ENCODE peak calls at places on chromosomes 4 and X, in ten cellular contexts. U is tibial nerve; H is GM23338; E is PC-9; O is suprapubic skin; W is A549; D is CD8-positive, alpha-beta T cell; L is sigmoid colon; V is cardiac muscle cell; J is stomach. Y is an unnamed sample. For H3K4me1, the result is how much of the 10 kb centered on the place peaks cover.

GRCh38 chr4:42519803-42520417 is 122.6 kb downstream of the SHISA3 start:
- DNase-seq in U (peak), H (peak), E (peak), O (no peak), W (peak), D (peak), L (no peak), V (peak), J (peak), Y (no peak)

GRCh38 chr4:10045481-10045880 is 24.2 kb upstream of the SLC2A9 start:
- DNase-seq in U (no peak), H (no peak), E (no peak), O (no peak), W (peak), D (no peak), L (no peak), V (peak), J (no peak), Y (no peak)

GRCh38 chrX:65706041-65706828 is 38.8 kb downstream of the MSN start:
- DNase-seq in U (no peak), H (no peak), E (peak), O (no peak), W (peak), D (peak), L (no peak), V (peak), J (no peak), Y (peak)

GRCh38 chr4:742742-743311 is 37.2 kb downstream of the PCGF3 start:
- DNase-seq in U (peak), H (peak), E (peak), O (no peak), W (peak), D (peak), L (peak), V (peak), J (peak), Y (peak)

GRCh38 chrX:115952417-115953092 is 218.0 kb upstream of the AGTR2 start:
- DNase-seq in U (no peak), H (peak), E (no peak), O (no peak), W (no peak), D (no peak), L (no peak), V (no peak), J (no peak), Y (no peak)

GRCh38 chrX:25049347-25049746 is 33.6 kb upstream of the ARX start:
- DNase-seq in U (no peak), H (no peak), E (no peak), O (no peak), W (no peak), D (no peak), L (no peak), V (peak), J (no peak), Y (no peak)

GRCh38 chrX:135549519-135549918 is 29.1 kb downstream of the INTS6L start:
- DNase-seq in U (no peak), H (no peak), E (no peak), O (no peak), W (no peak), D (no peak), L (no peak), V (no peak), J (no peak), Y (no peak)

GRCh38 chr4:137664416-137664815 is 132.1 kb upstream of the PCDH18 start:
- DNase-seq in U (no peak), H (no peak), E (no peak), O (no peak), W (no peak), D (no peak), L (no peak), V (peak), J (no peak), Y (no peak)

GRCh38 chr4:6751611-6752485 is 30.7 kb upstream of the KIAA0232 start:
- DNase-seq in U (no peak), H (no peak), E (no peak), O (no peak), W (no peak), D (no peak), L (no peak), V (no peak), J (no peak), Y (no peak)

GRCh38 chrX:154308108-154308946 is 12.7 kb downstream of the TKTL1 start:
- DNase-seq in U (peak), H (peak), E (peak), O (peak), W (peak), D (peak), L (peak), V (peak), J (peak), Y (no peak)

GRCh38 chrX:22577181-22577580 is 304.5 kb downstream of the CBLL2 start:
- DNase-seq in U (no peak), H (no peak), E (no peak), O (no peak), W (no peak), D (no peak), L (no peak), V (no peak), J (no peak), Y (no peak)

GRCh38 chr4:3745886-3746656 is 20.1 kb upstream of the ADRA2C start:
- DNase-seq in U (no peak), H (no peak), E (no peak), O (no peak), W (peak), D (no peak), L (no peak), V (no peak), J (no peak), Y (no peak)

GRCh38 chr4:100289980-100290379 is 99.7 kb upstream of the DDIT4L start:
- DNase-seq in U (no peak), H (no peak), E (no peak), O (no peak), W (no peak), D (no peak), L (no peak), V (peak), J (no peak), Y (no peak)

GRCh38 chr4:71266090-71266794 is 72.6 kb upstream of the SLC4A4 start:
- DNase-seq in U (no peak), H (no peak), E (no peak), O (no peak), W (no peak), D (no peak), L (no peak), V (peak), J (no peak), Y (no peak)

GRCh38 chr4:117771647-117772337 is 262.5 kb upstream of the NDST3 start:
- DNase-seq in U (no peak), H (peak), E (no peak), O (no peak), W (no peak), D (no peak), L (no peak), V (no peak), J (no peak), Y (no peak)

GRCh38 chr4:1193206-1194027 is 21.0 kb upstream of the SPON2 start:
- DNase-seq in U (no peak), H (no peak), E (no peak), O (peak), W (no peak), D (no peak), L (peak), V (peak), J (peak), Y (peak)

GRCh38 chr4:157246959-157247358 is 26.4 kb downstream of the GRIA2 start:
- DNase-seq in U (no peak), H (no peak), E (no peak), O (no peak), W (no peak), D (no peak), L (no peak), V (no peak), J (no peak), Y (no peak)

GRCh38 chr4:128658214-128658621 is 151.3 kb upstream of the JADE1 start:
- DNase-seq in U (no peak), H (no peak), E (no peak), O (no peak), W (no peak), D (no peak), L (no peak), V (peak), J (no peak), Y (no peak)

GRCh38 chrX:37871626-37872302 is 24.4 kb upstream of the DYNLT3 start:
- DNase-seq in U (no peak), H (peak), E (no peak), O (no peak), W (peak), D (no peak), L (no peak), V (peak), J (peak), Y (peak)

GRCh38 chr4:169418846-169419245 is 148.1 kb upstream of the SH3RF1 start:
- DNase-seq in U (no peak), H (no peak), E (no peak), O (no peak), W (no peak), D (no peak), L (no peak), V (no peak), J (no peak), Y (no peak)

GRCh38 chr4:122577189-122577553 is 43.7 kb downstream of the IL21 start:
- DNase-seq in U (no peak), H (no peak), E (no peak), O (no peak), W (no peak), D (no peak), L (no peak), V (no peak), J (no peak), Y (no peak)

GRCh38 chr4:26144526-26145167 is 176.2 kb upstream of the RBPJ start:
- DNase-seq in U (no peak), H (no peak), E (no peak), O (no peak), W (no peak), D (no peak), L (no peak), V (no peak), J (no peak), Y (no peak)

GRCh38 chr4:122117743-122118142 is 34.4 kb upstream of the BLTP1 start:
- DNase-seq in U (no peak), H (no peak), E (no peak), O (no peak), W (no peak), D (peak), L (no peak), V (peak), J (no peak), Y (no peak)

GRCh38 chr4:179145746-179146530 is 1703.7 kb upstream of the AGA start:
- DNase-seq in U (no peak), H (no peak), E (no peak), O (no peak), W (no peak), D (no peak), L (no peak), V (no peak), J (no peak), Y (no peak)

GRCh38 chr4:55326629-55327028 is 19.4 kb upstream of the SRD5A3 start:
- DNase-seq in U (no peak), H (no peak), E (no peak), O (no peak), W (no peak), D (no peak), L (no peak), V (no peak), J (no peak), Y (no peak)

GRCh38 chr4:102623622-102624021 is 122.5 kb downstream of the NFKB1 start:
- DNase-seq in U (no peak), H (peak), E (no peak), O (no peak), W (peak), D (no peak), L (no peak), V (peak), J (no peak), Y (no peak)

DNA sequence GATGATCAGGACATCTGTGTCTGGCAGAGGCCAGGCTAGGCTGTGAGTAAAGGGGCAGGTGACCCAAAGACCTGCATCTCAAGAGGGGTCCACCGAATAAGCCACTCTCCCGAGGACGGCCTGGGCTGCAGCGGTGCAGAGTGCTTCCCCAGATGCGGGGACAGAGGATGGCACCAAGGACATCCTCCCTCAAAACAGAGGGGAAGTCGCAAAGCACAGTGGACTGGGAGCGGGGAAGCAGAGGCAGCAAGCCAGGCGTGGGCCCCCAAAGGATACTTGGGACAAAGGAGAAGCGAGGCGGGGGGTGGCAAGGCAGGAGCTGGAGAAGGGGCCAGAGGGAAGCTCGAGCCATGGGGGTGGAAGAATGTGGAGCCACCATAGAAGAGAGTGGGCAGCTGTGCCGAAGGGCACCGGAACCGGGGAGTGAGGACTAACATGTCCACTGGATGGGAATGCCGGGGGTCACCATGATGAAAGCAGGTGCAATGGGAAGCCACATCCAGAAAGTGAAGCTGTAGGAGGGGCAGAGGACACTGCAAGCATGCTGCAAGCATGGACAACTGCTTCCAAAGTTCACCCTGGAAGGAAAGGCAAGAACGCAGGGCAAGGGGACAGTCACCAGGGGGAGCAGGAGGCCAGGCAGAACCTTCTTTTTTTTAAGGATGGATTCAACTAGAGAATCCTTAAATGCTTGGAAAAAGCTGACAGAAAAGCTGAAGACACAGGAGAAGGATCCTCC is 169.6 kb downstream of the AFAP1 start:
- DNase-seq in U (no peak), H (peak), E (no peak), O (no peak), W (peak), D (no peak), L (peak), V (peak), J (no peak), Y (peak)
- TF ChIP-seq CTCF in U (no peak), H (peak), E (peak), O (peak), W (peak), D (no peak), L (peak), V (peak), J (no peak), Y (peak)

GRCh38 chr4:73223258-73223651 is 35.3 kb downstream of the ANKRD17 start:
- DNase-seq in U (no peak), H (no peak), E (no peak), O (no peak), W (no peak), D (no peak), L (no peak), V (no peak), J (no peak), Y (no peak)

GRCh38 chr4:73220815-73221214 is 37.8 kb downstream of the ANKRD17 start:
- DNase-seq in U (no peak), H (no peak), E (no peak), O (no peak), W (no peak), D (no peak), L (no peak), V (no peak), J (no peak), Y (no peak)

GRCh38 chr4:73221734-73222133 is 36.9 kb downstream of the ANKRD17 start:
- DNase-seq in U (no peak), H (peak), E (no peak), O (no peak), W (no peak), D (no peak), L (no peak), V (no peak), J (no peak), Y (no peak)

GRCh38 chr4:73224886-73225285 is 33.7 kb downstream of the ANKRD17 start:
- DNase-seq in U (no peak), H (peak), E (no peak), O (no peak), W (no peak), D (no peak), L (no peak), V (no peak), J (no peak), Y (no peak)

DNA sequence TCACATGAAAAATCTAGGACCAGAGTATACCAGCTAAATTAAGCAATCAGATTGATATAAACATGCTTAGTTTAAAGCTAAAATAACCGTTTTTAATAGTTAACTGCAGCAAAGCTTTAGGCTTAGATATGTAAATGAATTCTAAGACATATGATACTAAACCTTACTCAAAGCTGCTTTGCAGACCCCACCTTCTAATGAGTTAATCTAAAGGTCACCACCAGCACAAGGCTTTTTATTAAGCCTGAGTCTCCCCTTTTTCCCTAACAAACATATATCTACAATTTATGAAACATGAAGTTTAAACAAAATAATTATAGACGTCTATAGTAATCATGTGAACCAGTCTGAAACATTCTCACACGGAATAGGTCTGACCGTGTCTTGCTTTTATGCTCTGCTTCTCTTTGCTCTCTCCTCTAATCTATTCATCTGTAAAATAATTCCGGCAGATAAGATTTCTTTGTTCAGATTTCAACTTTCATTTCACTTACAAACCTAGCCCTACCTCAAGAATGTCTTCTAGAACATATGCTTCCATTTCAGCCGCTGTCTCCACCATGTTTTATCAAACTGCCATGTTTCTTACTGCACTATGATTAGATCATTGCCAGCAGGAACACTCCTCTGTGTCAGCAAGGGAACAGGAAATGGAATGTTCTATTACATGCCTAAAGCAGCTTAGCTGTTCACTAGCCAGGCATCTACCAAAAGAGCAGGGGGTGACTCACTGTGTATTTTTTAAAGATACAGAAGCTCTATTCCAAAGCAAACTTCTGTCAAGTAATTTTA is 35.9 kb downstream of the ANKRD17 start:
- DNase-seq in U (peak), H (peak), E (peak), O (no peak), W (peak), D (peak), L (peak), V (peak), J (peak), Y (no peak)
- H3K4me3 ChIP-seq in U (peak), H (peak), E (peak), O (peak), W (peak), D (peak), L (peak), V (peak), J (peak), Y (peak)

GRCh38 chr4:147732516-147733193 is 767 bp downstream of the ARHGAP10 start:
- DNase-seq in U (peak), H (peak), E (peak), O (peak), W (peak), D (peak), L (peak), V (peak), J (no peak), Y (no peak)
- H3K4me1 ChIP-seq in U (under half), H (under half), E (half or more), O (under half), W (under half), D (under half), L (half or more), V (under half), J (under half), Y (under half)

GRCh38 chrX:10444204-10444603 is 176.2 kb downstream of the MID1 start:
- DNase-seq in U (no peak), H (peak), E (no peak), O (no peak), W (no peak), D (no peak), L (no peak), V (no peak), J (no peak), Y (no peak)
- TF ChIP-seq CTCF in U (no peak), H (peak), E (no peak), O (no peak), W (no peak), D (no peak), L (no peak), V (no peak), J (no peak), Y (no peak)

DNA sequence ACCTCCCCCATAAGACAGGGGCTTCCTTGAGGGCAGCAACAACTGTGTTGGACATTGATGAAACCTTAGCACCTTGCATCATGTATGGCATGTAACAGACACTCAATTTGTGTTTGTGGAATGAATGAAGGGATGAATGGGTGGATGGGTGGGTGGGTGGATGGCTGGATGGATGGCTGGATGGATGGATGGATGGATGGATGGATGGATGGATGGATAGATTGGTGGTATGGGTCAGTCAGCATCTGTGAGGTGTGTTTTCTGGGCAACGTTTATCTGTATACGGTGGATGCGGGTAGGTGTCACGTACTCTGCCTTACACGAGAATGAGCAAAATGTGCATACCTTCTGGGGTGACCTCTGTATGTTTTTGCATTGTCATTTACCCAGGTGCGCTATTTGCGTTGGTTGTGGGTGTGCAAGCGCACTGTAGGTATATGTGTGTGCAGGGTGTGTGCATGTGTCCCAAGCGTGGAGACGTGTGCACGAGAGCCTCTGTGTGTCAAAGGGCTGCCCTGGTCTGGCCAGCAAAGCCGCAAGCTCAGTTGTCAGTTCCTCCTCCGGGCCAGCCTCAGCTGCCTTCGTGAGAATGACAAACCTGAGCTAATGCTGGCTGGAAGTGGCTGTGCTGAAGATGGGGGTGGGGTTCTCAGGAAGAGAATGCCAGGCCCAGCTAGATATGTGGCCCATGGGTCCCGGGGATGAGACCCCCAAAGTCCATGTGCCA is 26.5 kb downstream of the ELF4 start:
- DNase-seq in U (no peak), H (no peak), E (no peak), O (no peak), W (no peak), D (no peak), L (no peak), V (no peak), J (no peak), Y (no peak)
- H3K4me3 ChIP-seq in U (no peak), H (no peak), E (no peak), O (no peak), W (no peak), D (peak), L (no peak), V (no peak), J (no peak), Y (no peak)

GRCh38 chr4:22487333-22487732 is 28.5 kb downstream of the ADGRA3 start:
- DNase-seq in U (no peak), H (no peak), E (no peak), O (no peak), W (no peak), D (no peak), L (no peak), V (no peak), J (no peak), Y (no peak)
- H3K4me1 ChIP-seq in U (under half), H (under half), E (under half), O (under half), W (under half), D (under half), L (half or more), V (under half), J (under half), Y (under half)

GRCh38 chr4:182320580-182320979 is 77.4 kb downstream of the TENM3 start:
- DNase-seq in U (no peak), H (no peak), E (no peak), O (no peak), W (no peak), D (no peak), L (no peak), V (no peak), J (no peak), Y (no peak)
- TF ChIP-seq CTCF in U (no peak), H (no peak), E (no peak), O (no peak), W (no peak), D (no peak), L (no peak), V (no peak), J (no peak), Y (no peak)

GRCh38 chr4:48129307-48130014 is 4.6 kb downstream of the TXK start:
- DNase-seq in U (no peak), H (peak), E (no peak), O (no peak), W (peak), D (peak), L (no peak), V (peak), J (no peak), Y (no peak)

GRCh38 chr4:48126621-48127020 is 7.4 kb downstream of the TXK start:
- DNase-seq in U (no peak), H (no peak), E (no peak), O (no peak), W (no peak), D (no peak), L (no peak), V (no peak), J (no peak), Y (no peak)

GRCh38 chr4:48130100-48130499 is 4.0 kb downstream of the TXK start:
- DNase-seq in U (no peak), H (no peak), E (no peak), O (no peak), W (no peak), D (no peak), L (no peak), V (no peak), J (no peak), Y (no peak)

GRCh38 chr4:48127231-48127881 is 6.7 kb downstream of the TXK start:
- DNase-seq in U (no peak), H (peak), E (peak), O (no peak), W (no peak), D (no peak), L (no peak), V (peak), J (no peak), Y (no peak)

GRCh38 chr4:48127882-48128394 is 6.1 kb downstream of the TXK start:
- DNase-seq in U (peak), H (peak), E (peak), O (no peak), W (peak), D (peak), L (no peak), V (peak), J (peak), Y (peak)
- H3K4me3 ChIP-seq in U (no peak), H (no peak), E (peak), O (peak), W (peak), D (peak), L (peak), V (no peak), J (no peak), Y (no peak)

Y was measured in RWPE2.